ENCODE peak calls at places on chromosomes 6 and 20, in five cellular contexts. One of them, this sample, is unnamed.

GRCh38 chr6:1027795-1028569 is 283.9 kb upstream of the FOXQ1 start:
- DNase-seq in NCI-H1092 treated with DMSO at 0.1 percent for 48 hours: no peak
- DNase-seq in heart left ventricle: no peak
- DNase-seq in MV-4-11: no peak
- DNase-seq in A549: no peak
- DNase-seq in this sample: no peak

GRCh38 chr6:43491750-43492661 is 14.6 kb downstream of the TJAP1 start:
- DNase-seq in NCI-H1092 treated with DMSO at 0.1 percent for 48 hours: peak
- DNase-seq in heart left ventricle: peak
- DNase-seq in A549: no peak
- DNase-seq in MV-4-11: no peak
- DNase-seq in this sample: no peak

GRCh38 chr20:35742741-35743523 is 872 bp upstream of the RBM39 start:
- DNase-seq in heart left ventricle: no peak
- DNase-seq in A549: peak
- DNase-seq in NCI-H1092 treated with DMSO at 0.1 percent for 48 hours: peak
- DNase-seq in MV-4-11: peak
- DNase-seq in this sample: peak

GRCh38 chr6:84762220-84762940 is 2.0 kb downstream of the TBX18 start:
- DNase-seq in MV-4-11: no peak
- DNase-seq in heart left ventricle: no peak
- DNase-seq in NCI-H1092 treated with DMSO at 0.1 percent for 48 hours: peak
- DNase-seq in A549: peak
- DNase-seq in this sample: peak

GRCh38 chr6:41092421-41093140 is 19.8 kb downstream of the NFYA start:
- DNase-seq in heart left ventricle: no peak
- DNase-seq in A549: peak
- DNase-seq in MV-4-11: peak
- DNase-seq in NCI-H1092 treated with DMSO at 0.1 percent for 48 hours: peak
- DNase-seq in this sample: peak

GRCh38 chr6:121437861-121438651 is 2.6 kb downstream of the GJA1 start:
- DNase-seq in A549: peak
- DNase-seq in NCI-H1092 treated with DMSO at 0.1 percent for 48 hours: no peak
- DNase-seq in MV-4-11: no peak
- DNase-seq in heart left ventricle: no peak
- DNase-seq in this sample: no peak

GRCh38 chr20:47703748-47704147 is 81.5 kb downstream of the SULF2 start:
- DNase-seq in NCI-H1092 treated with DMSO at 0.1 percent for 48 hours: no peak
- DNase-seq in heart left ventricle: no peak
- DNase-seq in A549: no peak
- DNase-seq in MV-4-11: no peak
- DNase-seq in this sample: no peak

GRCh38 chr20:41408986-41409385 is 42.4 kb upstream of the EMILIN3 start:
- DNase-seq in MV-4-11: peak
- DNase-seq in NCI-H1092 treated with DMSO at 0.1 percent for 48 hours: peak
- DNase-seq in A549: no peak
- DNase-seq in heart left ventricle: no peak
- DNase-seq in this sample: no peak

GRCh38 chr6:83767033-83767432 is 58.1 kb upstream of the SNAP91 start:
- DNase-seq in MV-4-11: peak
- DNase-seq in A549: no peak
- DNase-seq in heart left ventricle: no peak
- DNase-seq in NCI-H1092 treated with DMSO at 0.1 percent for 48 hours: no peak
- DNase-seq in this sample: no peak

This sample was measured in SK-MEL-5.